ENCODE peak calls at places on chromosomes 6 and 20, in eight cellular contexts. F is Karpas-422, Q is GM23248, I is OCI-LY7, M is GM23338, O is mammary epithelial cell, N is GM12878, Z is hepatocyte. J is an unnamed sample.

GRCh38 chr20:13995841-13996240 is 525 bp downstream of the MACROD2 start:
- DNase-seq in O (peak), Z (peak), M (peak), F (no peak), N (no peak), I (no peak), Q (peak), J (no peak)

GRCh38 chr6:34867484-34867883 is 20.4 kb downstream of the TAF11 start:
- DNase-seq in Q (no peak), F (peak), O (no peak), Z (no peak), I (no peak), M (peak), N (no peak), J (no peak)

GRCh38 chr20:1810572-1810925 is 84.7 kb upstream of the SIRPA start:
- DNase-seq in I (no peak), O (no peak), Q (no peak), M (no peak), Z (no peak), N (no peak), F (no peak), J (no peak)

GRCh38 chr6:13250703-13251102 is 77.6 kb downstream of the TBC1D7 start:
- DNase-seq in F (no peak), Z (no peak), N (no peak), Q (no peak), O (peak), I (no peak), M (no peak), J (no peak)

GRCh38 chr6:120282005-120282404 is 932.4 kb upstream of the MAN1A1 start:
- DNase-seq in I (no peak), F (no peak), M (no peak), N (no peak), Z (no peak), Q (no peak), O (no peak), J (no peak)

GRCh38 chr6:109082178-109082577 is 12.5 kb downstream of the SESN1 start:
- DNase-seq in I (peak), Z (no peak), Q (peak), N (no peak), F (no peak), M (peak), O (peak), J (no peak)

GRCh38 chr20:50111120-50111828 is 1.7 kb downstream of the UBE2V1 start:
- DNase-seq in Z (peak), F (no peak), Q (peak), N (no peak), M (no peak), I (no peak), O (peak), J (no peak)

GRCh38 chr20:21322921-21323321 is 19.8 kb downstream of the XRN2 start:
- DNase-seq in Z (no peak), I (no peak), N (no peak), F (no peak), Q (peak), O (peak), M (no peak), J (no peak)

GRCh38 chr20:60365063-60365640 is 406.9 kb downstream of the CDH26 start:
- DNase-seq in N (no peak), F (peak), Z (no peak), O (no peak), I (peak), M (peak), Q (peak), J (peak)

GRCh38 chr6:132511159-132511835 is 1.6 kb downstream of the STX7 start:
- DNase-seq in I (peak), O (no peak), Q (peak), F (peak), M (no peak), Z (peak), N (no peak), J (no peak)

GRCh38 chr6:170102582-170103481 is 188.0 kb downstream of the DLL1 start:
- DNase-seq in M (no peak), O (no peak), I (no peak), F (no peak), Q (no peak), N (no peak), Z (no peak), J (no peak)

GRCh38 chr20:17985388-17986018 is 16.7 kb downstream of the MGME1 start:
- DNase-seq in Q (no peak), F (no peak), N (no peak), O (no peak), M (no peak), Z (peak), I (no peak), J (no peak)

DNA sequence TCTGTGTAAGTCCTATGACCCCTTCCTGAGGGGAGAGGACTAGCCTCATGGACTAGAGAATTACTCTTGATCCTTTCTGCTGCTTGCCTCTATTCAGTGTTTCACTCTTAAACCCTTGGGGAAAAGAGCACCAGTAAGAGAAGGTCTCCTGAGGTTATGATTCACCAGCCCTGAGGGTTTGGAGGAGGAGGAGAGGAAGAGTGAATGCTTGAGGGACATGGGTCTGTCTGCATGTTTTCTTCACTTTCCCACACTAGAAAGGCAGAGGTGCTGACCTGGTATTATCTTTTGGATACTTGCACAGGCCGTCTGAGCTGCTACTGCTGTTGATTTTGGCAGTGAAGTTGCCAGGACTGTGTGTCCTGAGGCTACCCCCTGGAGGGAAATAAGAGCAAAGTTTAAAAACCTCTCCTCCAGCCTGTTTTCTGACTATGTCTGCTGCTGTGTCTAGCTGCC is 78.3 kb downstream of the CD109 start:
- DNase-seq in I (no peak), F (no peak), Z (no peak), N (peak), O (peak), Q (peak), M (no peak), J (no peak)
- H2AFZ ChIP-seq in I (no peak), F (no peak), Z (no peak), N (no peak), O (no peak), Q (peak), M (no peak), J (no peak)

DNA sequence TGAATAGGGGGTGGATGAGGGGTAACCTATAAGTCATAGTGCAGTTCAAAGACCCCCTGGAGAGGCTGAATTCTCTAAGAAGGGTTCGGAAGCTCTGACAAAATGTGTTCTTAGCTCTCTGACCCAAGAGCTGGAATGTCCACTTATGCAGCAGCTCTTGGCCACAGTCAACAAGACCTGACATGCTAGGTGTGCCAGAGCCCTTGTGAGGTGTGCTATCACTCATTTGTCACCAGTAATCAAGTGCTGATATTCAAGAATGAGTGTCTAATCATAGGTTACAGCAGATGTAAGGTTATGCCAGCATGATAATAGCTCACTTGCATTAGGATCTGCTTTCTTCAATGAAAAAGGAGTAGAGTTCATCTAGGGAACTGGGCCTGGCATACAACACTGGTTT is 28.1 kb downstream of the TOMM6 start:
- DNase-seq in I (no peak), Z (no peak), N (no peak), Q (no peak), O (peak), M (no peak), F (no peak), J (no peak)
- H3K27ac ChIP-seq in I (no peak), Z (no peak), N (no peak), Q (no peak), O (no peak), M (no peak), F (no peak), J (no peak)

DNA sequence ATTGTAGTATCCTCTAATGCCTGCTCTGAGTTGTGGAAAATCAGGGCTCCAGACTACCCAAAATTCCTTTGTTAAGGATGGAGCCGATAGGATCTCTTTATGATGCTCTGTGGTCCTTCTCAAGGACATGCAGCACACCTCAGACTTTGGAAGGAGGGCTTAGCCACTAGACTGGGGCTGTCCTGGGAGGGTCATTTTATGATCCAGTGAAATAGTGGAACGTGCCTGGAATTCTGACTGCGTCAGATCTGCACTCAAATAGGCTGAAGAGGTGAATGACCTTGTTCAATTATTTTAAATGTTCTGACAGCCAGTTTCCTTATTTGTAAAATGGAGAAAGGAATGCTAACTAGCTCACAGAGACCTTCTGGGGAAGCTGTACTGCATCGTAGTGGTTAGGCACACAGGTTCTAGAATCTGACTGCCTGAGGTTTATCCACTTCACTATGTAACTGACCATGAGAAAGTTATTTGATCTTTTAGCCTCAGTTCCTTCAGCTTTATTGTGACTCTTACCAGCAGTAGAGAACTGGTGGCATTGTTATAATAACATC is 587.5 kb downstream of the MAFB start:
- DNase-seq in Z (no peak), M (no peak), N (no peak), Q (no peak), I (no peak), F (no peak), O (no peak), J (no peak)
- H3K4me3 ChIP-seq in Z (no peak), M (no peak), N (no peak), Q (no peak), I (no peak), F (no peak), O (no peak), J (no peak)

DNA sequence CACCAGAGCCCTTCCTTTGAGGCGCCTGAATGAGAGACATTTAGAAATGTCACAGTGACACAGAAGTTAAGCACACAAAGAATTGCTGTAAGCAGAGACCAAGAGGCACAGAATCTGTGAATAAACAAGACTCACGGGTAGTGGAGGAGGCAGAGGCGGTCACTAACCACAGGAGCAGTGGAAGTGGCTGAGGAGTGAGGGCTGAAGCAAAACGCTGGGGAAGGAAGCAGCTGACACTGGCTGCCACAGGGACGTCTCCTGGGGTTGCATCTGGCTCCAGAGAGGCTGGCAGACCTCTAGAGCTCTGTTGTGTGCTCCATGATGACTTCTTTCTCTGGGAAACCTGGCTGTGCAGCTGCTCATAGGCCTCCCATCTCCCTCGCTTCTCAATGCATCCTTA is 65.0 kb upstream of the SLC2A12 start:
- DNase-seq in Z (no peak), N (no peak), I (no peak), M (no peak), O (no peak), F (no peak), Q (peak), J (no peak)
- H2AFZ ChIP-seq in Z (no peak), N (no peak), I (no peak), M (peak), O (peak), F (no peak), Q (peak), J (no peak)

GRCh38 chr6:25476126-25476525 is 175.9 kb upstream of the SCGN start:
- DNase-seq in I (no peak), O (peak), M (no peak), N (no peak), F (no peak), Z (no peak), Q (peak), J (no peak)
- H3K27ac ChIP-seq in I (no peak), O (no peak), M (no peak), N (no peak), F (no peak), Z (no peak), Q (no peak), J (no peak)

GRCh38 chr20:22673467-22673866 is 89.1 kb upstream of the FOXA2 start:
- DNase-seq in Q (no peak), Z (peak), N (no peak), M (no peak), F (no peak), I (no peak), O (no peak), J (no peak)
- H3K4me3 ChIP-seq in Q (no peak), Z (no peak), N (no peak), M (no peak), F (no peak), I (no peak), O (no peak), J (no peak)

DNA sequence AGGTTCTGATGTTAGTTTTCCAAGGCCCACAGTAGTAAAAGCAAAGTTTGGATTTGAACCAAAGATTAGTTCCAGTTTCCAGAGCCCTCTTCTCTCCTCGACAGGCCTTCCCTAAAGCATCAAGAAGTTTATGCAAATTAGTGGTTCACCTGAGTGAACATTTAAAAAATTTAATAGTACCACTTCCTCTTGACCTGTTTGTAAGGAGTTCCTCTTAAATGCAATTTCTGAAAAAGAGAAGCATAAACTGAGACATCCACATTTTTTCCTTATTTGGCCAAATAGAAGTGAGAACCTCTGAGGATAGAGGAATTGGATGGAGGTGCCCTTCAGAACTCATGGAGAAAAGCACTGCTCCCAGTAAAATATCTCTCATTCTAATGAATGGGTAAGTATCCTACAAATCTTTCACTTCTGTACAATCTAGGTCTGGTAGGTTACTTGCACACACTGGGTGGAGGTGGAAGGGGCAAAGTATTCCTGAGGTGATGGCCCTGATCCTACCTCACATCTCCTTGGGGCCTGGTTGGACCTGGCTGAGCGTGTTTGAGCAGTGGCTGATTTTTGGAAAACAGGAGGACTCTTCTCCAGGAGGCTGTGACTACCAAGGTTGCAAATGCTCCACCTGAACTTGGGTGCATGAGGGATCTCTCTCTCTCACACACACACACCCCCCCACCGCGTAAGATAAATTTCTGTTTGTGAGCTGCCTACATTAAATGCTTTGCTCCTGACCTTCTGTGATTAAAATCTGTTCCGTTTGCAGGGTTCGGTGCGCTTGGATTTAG is 1.0 kb upstream of the DSE start:
- DNase-seq in O (no peak), F (peak), N (no peak), I (peak), M (no peak), Q (no peak), Z (no peak), J (no peak)
- H2AFZ ChIP-seq in O (peak), F (no peak), N (peak), I (no peak), M (peak), Q (peak), Z (peak), J (no peak)

GRCh38 chr6:31702421-31702818 is 704 bp downstream of the ABHD16A start:
- DNase-seq in O (no peak), N (no peak), Q (no peak), Z (no peak), I (no peak), F (peak), M (no peak), J (no peak)
- H3K27ac ChIP-seq in O (peak), N (peak), Q (peak), Z (peak), I (peak), F (peak), M (peak), J (peak)